ENCODE peak calls at places on chromosomes 6 and 20, in seven cellular contexts. C is foreskin fibroblast, L is esophagus muscularis mucosa, R is PC-3, M is fibroblast of the aortic adventitia, H is GM10248, A is RWPE1. E is an unnamed sample.

GRCh38 chr6:113560376-113560775 is 296.8 kb upstream of the MARCKS start:
- DNase-seq in R (no peak), M (no peak), L (no peak), C (no peak), A (no peak), H (no peak), E (no peak)

GRCh38 chr6:80163754-80164187 is 57.3 kb downstream of the BCKDHB start:
- DNase-seq in C (peak; percentile 63), R (peak; percentile 70), L (no peak), A (peak; percentile 57), H (peak; percentile 17), M (peak; percentile 83), E (no peak)

GRCh38 chr6:169812257-169812644 is 60.8 kb downstream of the ERMARD start:
- DNase-seq in H (no peak), L (peak; percentile 79), C (no peak), M (no peak), A (no peak), R (no peak), E (peak; percentile 64)

GRCh38 chr6:149948011-149948410 is 6.2 kb downstream of the ULBP2 start:
- DNase-seq in R (no peak), H (no peak), A (no peak), L (no peak), M (no peak), C (no peak), E (no peak)

GRCh38 chr6:102763886-102764285 is 1370.4 kb downstream of the GRIK2 start:
- DNase-seq in L (no peak), A (no peak), H (no peak), M (no peak), C (no peak), R (no peak), E (no peak)

GRCh38 chr6:155085582-155086253 is 90.6 kb downstream of the TIAM2 start:
- DNase-seq in M (peak; percentile 62), C (no peak), L (no peak), R (peak; percentile 81), A (peak; percentile 65), H (no peak), E (no peak)

GRCh38 chr6:90870561-90870960 is 283.7 kb upstream of the MAP3K7 start:
- DNase-seq in A (no peak), R (peak; percentile 45), M (no peak), L (no peak), C (no peak), H (no peak), E (no peak)

GRCh38 chr6:126826315-126826714 is 292.2 kb upstream of the RSPO3 start:
- DNase-seq in M (peak; percentile 44), H (no peak), R (no peak), A (no peak), L (no peak), C (no peak), E (no peak)

GRCh38 chr6:146543940-146544661 is 468 bp downstream of the RAB32 start:
- DNase-seq in R (peak; percentile 24), C (peak; percentile 37), A (peak; percentile 28), L (peak; percentile 93), H (peak; percentile 17), M (peak; percentile 63), E (no peak)

GRCh38 chr20:48107560-48107959 is 322.3 kb upstream of the SULF2 start:
- DNase-seq in R (peak; percentile 56), H (no peak), A (peak; percentile 63), L (no peak), C (no peak), M (peak; percentile 2), E (no peak)

GRCh38 chr20:57092112-57092899 is 174.1 kb downstream of the BMP7 start:
- DNase-seq in C (peak; percentile 24), M (peak; percentile 22), L (no peak), H (peak; percentile 80), R (peak; percentile 81), A (peak; percentile 87), E (no peak)

GRCh38 chr6:135936606-135937005 is 85.1 kb downstream of the PDE7B start:
- DNase-seq in C (peak; percentile 93), A (peak; percentile 76), H (no peak), L (no peak), R (peak; percentile 96), M (peak; percentile 97), E (no peak)

GRCh38 chr6:158869010-158869603 is 49.9 kb upstream of the EZR start:
- DNase-seq in A (no peak), M (no peak), C (no peak), R (peak; percentile 38), H (no peak), L (no peak), E (no peak)

GRCh38 chr6:63444768-63445167 is 125.0 kb upstream of the LGSN start:
- DNase-seq in A (no peak), R (no peak), L (no peak), C (no peak), H (no peak), M (no peak), E (no peak)

GRCh38 chr6:166489301-166490155 is 97.0 kb downstream of the RAMACL start:
- DNase-seq in C (no peak), A (no peak), M (no peak), R (no peak), L (no peak), H (no peak), E (no peak)

GRCh38 chr6:140284871-140285270 is 910.4 kb upstream of the CITED2 start:
- DNase-seq in M (no peak), L (no peak), H (no peak), C (no peak), R (no peak), A (no peak), E (no peak)

GRCh38 chr6:11770546-11771466 is 7.8 kb downstream of the ADTRP start:
- DNase-seq in L (peak; percentile 95), H (peak; percentile 28), A (peak; percentile 96), R (peak; percentile 98), M (peak; percentile 100), C (peak; percentile 99), E (peak; percentile 89)

GRCh38 chr6:35027807-35028206 is 113.3 kb downstream of the TCP11 start:
- DNase-seq in A (no peak), R (no peak), L (no peak), H (no peak), M (no peak), C (no peak), E (no peak)

GRCh38 chr6:35023601-35024000 is 117.5 kb downstream of the TCP11 start:
- DNase-seq in M (no peak), C (no peak), H (no peak), R (no peak), L (no peak), A (no peak), E (no peak)

GRCh38 chr6:35026434-35027222 is 114.5 kb downstream of the TCP11 start:
- DNase-seq in R (peak; percentile 65), C (no peak), L (no peak), H (no peak), A (peak; percentile 66), M (peak; percentile 46), E (no peak)

GRCh38 chr6:35024601-35025054 is 116.5 kb downstream of the TCP11 start:
- DNase-seq in C (no peak), R (peak; percentile 78), L (no peak), H (no peak), M (peak; percentile 75), A (peak; percentile 80), E (no peak)

GRCh38 chr6:35025241-35026188 is 115.6 kb downstream of the TCP11 start:
- DNase-seq in R (peak; percentile 42), M (no peak), H (no peak), L (no peak), A (no peak), C (no peak), E (no peak)
- TF ChIP-seq CTCF in R (peak; percentile 47), M (peak; percentile 44), H (peak; percentile 7), L (peak; percentile 46), A (no peak), C (peak; percentile 34), E (peak; percentile 38)

DNA sequence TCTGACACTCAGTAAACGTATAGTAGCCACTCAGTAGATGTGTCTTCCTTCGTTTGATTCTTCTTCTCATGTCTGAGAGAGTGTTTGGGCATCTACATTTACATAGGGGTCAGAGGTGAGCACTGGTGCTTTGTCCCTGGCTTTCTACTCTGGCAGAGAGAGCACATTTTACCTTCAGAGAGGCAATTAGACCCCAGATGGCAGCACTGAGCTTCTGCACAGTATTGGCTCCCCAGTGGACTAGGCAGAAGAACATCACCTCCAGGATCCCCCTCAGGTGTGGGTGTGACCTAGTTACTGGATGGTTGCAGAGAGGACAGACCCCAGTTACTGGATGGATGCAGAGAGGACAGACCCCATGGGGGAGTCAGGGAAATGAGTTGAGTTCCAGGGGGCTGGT is 327.2 kb downstream of the DHX35 start:
- DNase-seq in A (no peak), L (no peak), M (no peak), R (no peak), H (peak; percentile 20), C (no peak), E (no peak)
- TF ChIP-seq CTCF in A (no peak), L (no peak), M (no peak), R (peak; percentile 13), H (peak; percentile 52), C (no peak), E (peak; percentile 34)

GRCh38 chr20:10635476-10636208 is 38.2 kb downstream of the JAG1 start:
- DNase-seq in H (no peak), C (no peak), L (no peak), R (no peak), A (no peak), M (no peak), E (no peak)

GRCh38 chr20:10632681-10633509 is 40.9 kb downstream of the JAG1 start:
- DNase-seq in R (no peak), C (no peak), M (no peak), H (no peak), L (no peak), A (no peak), E (no peak)

GRCh38 chr20:10634683-10635411 is 39.0 kb downstream of the JAG1 start:
- DNase-seq in H (no peak), L (no peak), R (peak; percentile 35), C (peak; percentile 73), A (no peak), M (peak; percentile 76), E (no peak)

GRCh38 chr20:10633708-10634107 is 40.1 kb downstream of the JAG1 start:
- DNase-seq in C (no peak), R (no peak), H (no peak), A (no peak), L (no peak), M (no peak), E (no peak)

DNA sequence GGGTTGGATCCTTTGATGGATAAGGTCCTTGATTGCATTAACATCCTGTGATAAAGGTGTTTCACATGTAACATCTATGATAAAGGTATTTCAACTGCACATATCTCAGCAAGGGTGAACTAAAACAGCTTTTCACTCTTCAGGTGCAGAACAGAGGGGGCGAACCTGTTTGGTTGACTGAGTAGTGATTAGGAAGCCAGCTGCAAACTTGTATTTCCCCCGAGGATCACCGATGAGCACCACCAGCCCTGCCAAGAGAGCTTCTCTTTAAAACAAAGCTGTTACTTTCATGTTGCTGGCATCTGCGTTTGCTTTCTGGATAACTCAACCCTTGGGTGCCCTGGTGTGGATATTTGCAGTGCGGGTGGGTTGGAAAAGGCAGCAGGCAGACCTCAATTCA is 39.6 kb downstream of the JAG1 start:
- DNase-seq in L (no peak), C (no peak), H (no peak), R (no peak), A (no peak), M (no peak), E (no peak)
- TF ChIP-seq CTCF in L (no peak), C (no peak), H (no peak), R (no peak), A (no peak), M (no peak), E (no peak)

GRCh38 chr6:56549014-56549413 is 93.7 kb downstream of the DST start:
- DNase-seq in R (peak; percentile 60), H (no peak), C (no peak), M (peak; percentile 57), A (no peak), L (no peak), E (no peak)
- TF ChIP-seq CTCF in R (peak; percentile 79), H (peak; percentile 28), C (peak; percentile 41), M (peak; percentile 51), A (no peak), L (peak; percentile 61), E (peak; percentile 38)